ENCODE peak calls at places on chromosome 13, in four cellular contexts. X is IMR-90, O is K562, W is H1. J is an unnamed sample.

GRCh38 chr13:74129500-74130144 is 4.6 kb downstream of the KLF12 start:
- DNase-seq in W (no peak), X (no peak), O (peak; percentile 8), J (no peak)

GRCh38 chr13:44249439-44249838 is 124.2 kb upstream of the SERP2 start:
- DNase-seq in W (no peak), X (peak; percentile 77), O (no peak), J (no peak)

GRCh38 chr13:75583101-75583500 is 33.5 kb downstream of the UCHL3 start:
- DNase-seq in W (no peak), O (no peak), X (no peak), J (no peak)

GRCh38 chr13:79987761-79988160 is 353.2 kb downstream of the SPRY2 start:
- DNase-seq in X (no peak), W (no peak), O (no peak), J (no peak)

GRCh38 chr13:26914624-26915023 is 154.0 kb upstream of the GPR12 start:
- DNase-seq in W (no peak), X (no peak), O (no peak), J (peak; percentile 9)

GRCh38 chr13:24272452-24273161 is 36.8 kb upstream of the C1QTNF9 start:
- DNase-seq in X (no peak), O (no peak), W (no peak), J (no peak)

GRCh38 chr13:94556646-94557045 is 39.3 kb downstream of the TGDS start:
- DNase-seq in X (no peak), O (no peak), W (no peak), J (no peak)

GRCh38 chr13:80177327-80177726 is 163.6 kb downstream of the SPRY2 start:
- DNase-seq in O (no peak), X (no peak), W (no peak), J (no peak)

GRCh38 chr13:99297330-99297729 is 9.9 kb downstream of the GPR183 start:
- DNase-seq in O (no peak), X (peak; percentile 33), W (no peak), J (no peak)

GRCh38 chr13:24700539-24700938 is 20.3 kb downstream of the ATP12A start:
- DNase-seq in O (no peak), X (no peak), W (no peak), J (no peak)

GRCh38 chr13:55361141-55361540 is 1779.6 kb upstream of the PRR20A start:
- DNase-seq in W (no peak), O (no peak), X (no peak), J (no peak)

GRCh38 chr13:33207616-33207964 is 78.0 kb downstream of the STARD13 start:
- DNase-seq in X (peak; percentile 98), O (no peak), W (no peak), J (no peak)

GRCh38 chr13:95100525-95101121 is 200.6 kb downstream of the ABCC4 start:
- DNase-seq in X (peak; percentile 77), O (no peak), W (no peak), J (peak; percentile 21)

GRCh38 chr13:39498471-39499114 is 104.4 kb downstream of the LHFPL6 start:
- DNase-seq in W (no peak), X (no peak), O (no peak), J (no peak)

GRCh38 chr13:39415403-39415802 is 187.6 kb downstream of the LHFPL6 start:
- DNase-seq in W (no peak), O (no peak), X (peak; percentile 43), J (no peak)

GRCh38 chr13:77696006-77696862 is 1.3 kb upstream of the SLAIN1 start:
- DNase-seq in O (no peak), W (no peak), X (no peak), J (no peak)

GRCh38 chr13:25415196-25415595 is 43.4 kb downstream of the ATP8A2 start:
- DNase-seq in W (no peak), X (no peak), O (no peak), J (no peak)

GRCh38 chr13:75326173-75327131 is 155.5 kb downstream of the TBC1D4 start:
- DNase-seq in O (peak; percentile 62), X (peak; percentile 53), W (no peak), J (no peak)

GRCh38 chr13:31008400-31009115 is 76.1 kb downstream of the TEX26 start:
- DNase-seq in W (no peak), O (no peak), X (peak; percentile 48), J (no peak)

GRCh38 chr13:77353980-77354379 is 27.1 kb upstream of the MYCBP2 start:
- DNase-seq in X (no peak), W (no peak), O (no peak), J (no peak)

GRCh38 chr13:83667606-83668005 is 214.7 kb downstream of the SLITRK1 start:
- DNase-seq in X (no peak), W (no peak), O (no peak), J (no peak)

GRCh38 chr13:100541882-100542545 is 46.6 kb downstream of the GGACT start:
- DNase-seq in W (no peak), O (no peak), X (no peak), J (no peak)

GRCh38 chr13:26254583-26255102 is 714 bp downstream of the CDK8 start:
- DNase-seq in W (no peak), X (peak; percentile 31), O (peak; percentile 55), J (no peak)

GRCh38 chr13:24764276-24764630 is 284 bp downstream of the RNF17 start:
- DNase-seq in W (no peak), X (no peak), O (no peak), J (no peak)

GRCh38 chr13:110271313-110271712 is 35.6 kb downstream of the COL4A1 start:
- DNase-seq in O (no peak), X (no peak), W (no peak), J (no peak)

GRCh38 chr13:40399756-40400155 is 266.7 kb downstream of the FOXO1 start:
- DNase-seq in W (no peak), O (no peak), X (no peak), J (no peak)

DNA sequence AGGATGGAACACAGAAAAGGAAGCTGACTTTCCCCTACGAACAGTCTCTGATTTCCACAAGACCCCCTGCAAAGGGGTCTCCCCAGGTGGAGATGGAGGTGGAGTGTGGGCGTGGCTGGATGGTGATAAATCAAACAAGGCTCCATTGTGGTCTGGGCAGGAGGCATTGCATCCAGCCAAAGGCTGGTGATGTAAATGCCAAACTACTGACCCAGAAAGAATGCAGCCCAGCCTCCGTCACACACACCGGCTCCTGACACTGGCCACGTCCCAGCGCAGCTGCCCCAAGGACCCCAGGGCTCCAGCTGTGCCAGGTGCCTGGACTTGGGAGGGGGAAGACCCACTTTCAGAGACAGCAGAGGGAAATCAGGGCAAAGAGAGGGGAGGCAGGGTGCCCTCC is 6.3 kb downstream of the SLC7A1 start:
- DNase-seq in W (no peak), X (peak; percentile 63), O (no peak), J (no peak)
- TF ChIP-seq CHD1 in W (no peak), X (no peak), O (no peak), J (no peak)

GRCh38 chr13:34589581-34589980 is 352.5 kb upstream of the NBEA start:
- DNase-seq in O (no peak), W (no peak), X (no peak), J (no peak)
- TF ChIP-seq CHD1 in O (no peak), W (no peak), X (no peak), J (no peak)

GRCh38 chr13:41813426-41813825 is 147.5 kb downstream of the VWA8 start:
- DNase-seq in W (no peak), O (no peak), X (peak; percentile 66), J (no peak)
- TF ChIP-seq CHD1 in W (no peak), O (no peak), X (no peak), J (no peak)

GRCh38 chr13:45333973-45334922 is 6.7 kb downstream of the TPT1 start:
- DNase-seq in O (no peak), X (peak; percentile 62), W (no peak), J (no peak)
- TF ChIP-seq CHD1 in O (no peak), X (no peak), W (no peak), J (no peak)

GRCh38 chr13:97653741-97654140 is 219.8 kb downstream of the RAP2A start:
- DNase-seq in O (no peak), W (no peak), X (peak; percentile 46), J (no peak)

GRCh38 chr13:97648171-97648880 is 214.4 kb downstream of the RAP2A start:
- DNase-seq in W (no peak), X (no peak), O (no peak), J (no peak)

GRCh38 chr13:97648881-97649224 is 214.9 kb downstream of the RAP2A start:
- DNase-seq in O (no peak), X (no peak), W (no peak), J (no peak)
- TF ChIP-seq CHD1 in O (no peak), X (no peak), W (no peak), J (no peak)

DNA sequence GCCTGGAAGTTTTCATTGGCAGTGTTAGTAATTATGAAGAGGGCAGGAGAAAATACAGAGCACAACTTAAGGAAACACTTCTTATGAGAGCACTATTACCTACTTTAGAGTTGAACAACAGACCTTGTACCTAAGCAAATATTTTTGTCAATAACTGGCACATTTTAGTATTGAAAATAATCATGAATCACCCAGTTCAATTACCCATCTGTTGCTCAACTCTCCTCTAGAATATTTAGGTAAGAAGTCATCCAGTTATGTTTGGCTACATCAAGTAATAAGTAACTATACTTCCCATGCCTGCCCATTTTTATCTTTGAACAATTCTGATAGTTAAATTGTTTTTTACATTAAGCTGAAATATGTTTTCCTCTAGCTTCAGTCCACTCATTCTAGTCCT is 893.4 kb downstream of the DIAPH3 start:
- DNase-seq in O (no peak), X (no peak), W (no peak), J (no peak)
- TF ChIP-seq CHD1 in O (no peak), X (no peak), W (no peak), J (no peak)

GRCh38 chr13:20525601-20526544 is at the start of gene CRYL1:
- DNase-seq in W (no peak), X (peak; percentile 73), O (peak; percentile 77), J (peak; percentile 40)
- TF ChIP-seq CHD1 in W (no peak), X (no peak), O (no peak), J (no peak)

J was measured in GM12878.